ENCODE peak calls at places on chromosomes 2 and 18, in eight cellular contexts. One of them, this sample, is unnamed.

GRCh38 chr18:48749768-48750167 is 201.0 kb downstream of the SMAD7 start:
- DNase-seq in B cell: no peak
- DNase-seq in ureter: peak; percentile 69
- DNase-seq in KBM-7: no peak
- DNase-seq in GM23338: no peak
- DNase-seq in A549: no peak
- DNase-seq in neural progenitor cell: no peak
- DNase-seq in activated CD4-positive, CD25-positive, alpha-beta regulatory T cell treated with anti-CD3 and anti-CD28 coated beads, Interleukin-2, amount 50 U/mL, for 72 hours: no peak
- DNase-seq in this sample: no peak

GRCh38 chr2:40420478-40420877 is 31.4 kb downstream of the SLC8A1 start:
- DNase-seq in B cell: no peak
- DNase-seq in ureter: no peak
- DNase-seq in KBM-7: no peak
- DNase-seq in GM23338: no peak
- DNase-seq in A549: no peak
- DNase-seq in neural progenitor cell: no peak
- DNase-seq in activated CD4-positive, CD25-positive, alpha-beta regulatory T cell treated with anti-CD3 and anti-CD28 coated beads, Interleukin-2, amount 50 U/mL, for 72 hours: no peak
- DNase-seq in this sample: no peak

GRCh38 chr2:172943992-172944793 is 131.5 kb upstream of the MAP3K20 start:
- DNase-seq in B cell: no peak
- DNase-seq in ureter: no peak
- DNase-seq in KBM-7: no peak
- DNase-seq in GM23338: no peak
- DNase-seq in A549: no peak
- DNase-seq in neural progenitor cell: no peak
- DNase-seq in activated CD4-positive, CD25-positive, alpha-beta regulatory T cell treated with anti-CD3 and anti-CD28 coated beads, Interleukin-2, amount 50 U/mL, for 72 hours: no peak
- DNase-seq in this sample: peak; percentile 77

GRCh38 chr2:133985563-133985962 is 268.3 kb upstream of the MGAT5 start:
- DNase-seq in B cell: no peak
- DNase-seq in ureter: no peak
- DNase-seq in KBM-7: no peak
- DNase-seq in GM23338: no peak
- DNase-seq in A549: no peak
- DNase-seq in neural progenitor cell: no peak
- DNase-seq in activated CD4-positive, CD25-positive, alpha-beta regulatory T cell treated with anti-CD3 and anti-CD28 coated beads, Interleukin-2, amount 50 U/mL, for 72 hours: no peak
- DNase-seq in this sample: no peak

GRCh38 chr2:33019796-33020195 is 73.0 kb downstream of the LTBP1 start:
- DNase-seq in B cell: no peak
- DNase-seq in ureter: no peak
- DNase-seq in KBM-7: no peak
- DNase-seq in GM23338: no peak
- DNase-seq in A549: no peak
- DNase-seq in neural progenitor cell: no peak
- DNase-seq in activated CD4-positive, CD25-positive, alpha-beta regulatory T cell treated with anti-CD3 and anti-CD28 coated beads, Interleukin-2, amount 50 U/mL, for 72 hours: no peak
- DNase-seq in this sample: no peak

GRCh38 chr2:172086349-172087190 is 1.3 kb downstream of the DLX1 start:
- DNase-seq in B cell: peak; percentile 50
- DNase-seq in ureter: no peak
- DNase-seq in KBM-7: no peak
- DNase-seq in GM23338: peak; percentile 85
- DNase-seq in A549: no peak
- DNase-seq in neural progenitor cell: peak; percentile 94
- DNase-seq in activated CD4-positive, CD25-positive, alpha-beta regulatory T cell treated with anti-CD3 and anti-CD28 coated beads, Interleukin-2, amount 50 U/mL, for 72 hours: peak; percentile 44
- DNase-seq in this sample: peak; percentile 73

GRCh38 chr2:46555646-46556205 is 76.4 kb downstream of the TMEM247 start:
- DNase-seq in B cell: no peak
- DNase-seq in ureter: no peak
- DNase-seq in KBM-7: no peak
- DNase-seq in GM23338: peak; percentile 6
- DNase-seq in A549: no peak
- DNase-seq in neural progenitor cell: no peak
- DNase-seq in activated CD4-positive, CD25-positive, alpha-beta regulatory T cell treated with anti-CD3 and anti-CD28 coated beads, Interleukin-2, amount 50 U/mL, for 72 hours: no peak
- DNase-seq in this sample: no peak

GRCh38 chr2:108936868-108937265 is 52.2 kb downstream of the EDAR start:
- DNase-seq in B cell: no peak
- DNase-seq in ureter: no peak
- DNase-seq in KBM-7: no peak
- DNase-seq in GM23338: no peak
- DNase-seq in A549: no peak
- DNase-seq in neural progenitor cell: no peak
- DNase-seq in activated CD4-positive, CD25-positive, alpha-beta regulatory T cell treated with anti-CD3 and anti-CD28 coated beads, Interleukin-2, amount 50 U/mL, for 72 hours: no peak
- DNase-seq in this sample: no peak

GRCh38 chr2:64291181-64291580 is 147.0 kb upstream of the PELI1 start:
- DNase-seq in B cell: no peak
- DNase-seq in ureter: no peak
- DNase-seq in KBM-7: no peak
- DNase-seq in GM23338: no peak
- DNase-seq in A549: peak; percentile 31
- DNase-seq in neural progenitor cell: no peak
- DNase-seq in activated CD4-positive, CD25-positive, alpha-beta regulatory T cell treated with anti-CD3 and anti-CD28 coated beads, Interleukin-2, amount 50 U/mL, for 72 hours: no peak
- DNase-seq in this sample: no peak

GRCh38 chr2:33597026-33597425 is 2.1 kb downstream of the FAM98A start:
- DNase-seq in B cell: no peak
- DNase-seq in ureter: no peak
- DNase-seq in KBM-7: no peak
- DNase-seq in GM23338: no peak
- DNase-seq in A549: no peak
- DNase-seq in neural progenitor cell: no peak
- DNase-seq in activated CD4-positive, CD25-positive, alpha-beta regulatory T cell treated with anti-CD3 and anti-CD28 coated beads, Interleukin-2, amount 50 U/mL, for 72 hours: no peak
- DNase-seq in this sample: no peak

GRCh38 chr2:179478771-179479170 is 214.1 kb upstream of the SESTD1 start:
- DNase-seq in B cell: no peak
- DNase-seq in ureter: no peak
- DNase-seq in KBM-7: no peak
- DNase-seq in GM23338: no peak
- DNase-seq in A549: no peak
- DNase-seq in neural progenitor cell: no peak
- DNase-seq in activated CD4-positive, CD25-positive, alpha-beta regulatory T cell treated with anti-CD3 and anti-CD28 coated beads, Interleukin-2, amount 50 U/mL, for 72 hours: no peak
- DNase-seq in this sample: no peak

GRCh38 chr2:141393214-141393545 is 737.6 kb downstream of the LRP1B start:
- DNase-seq in B cell: no peak
- DNase-seq in ureter: no peak
- DNase-seq in KBM-7: no peak
- DNase-seq in GM23338: no peak
- DNase-seq in A549: no peak
- DNase-seq in neural progenitor cell: no peak
- DNase-seq in activated CD4-positive, CD25-positive, alpha-beta regulatory T cell treated with anti-CD3 and anti-CD28 coated beads, Interleukin-2, amount 50 U/mL, for 72 hours: no peak
- DNase-seq in this sample: no peak

This sample was measured in NCI-H82.